ENCODE peak calls at places on chromosomes 12 and 14, in four cellular contexts. F, E, T and W are unnamed samples.

GRCh38 chr14:50094056-50094455 is 22.3 kb downstream of the VCPKMT start:
- DNase-seq in F (no peak), E (no peak), T (no peak), W (no peak)

GRCh38 chr12:57694459-57695019 is 607 bp downstream of the OS9 start:
- DNase-seq in F (no peak), E (peak), T (no peak), W (no peak)

GRCh38 chr14:77547512-77547911 is 48.9 kb upstream of the ISM2 start:
- DNase-seq in F (no peak), E (no peak), T (no peak), W (no peak)

GRCh38 chr12:6639151-6639773 is 3.5 kb upstream of the LPAR5 start:
- DNase-seq in F (no peak), E (peak), T (no peak), W (peak)

GRCh38 chr12:14601692-14602091 is 34.0 kb upstream of the PLBD1 start:
- DNase-seq in F (no peak), E (no peak), T (no peak), W (no peak)

GRCh38 chr12:108207791-108208730 is 79.0 kb downstream of the WSCD2 start:
- DNase-seq in F (no peak), E (no peak), T (no peak), W (no peak)

GRCh38 chr14:81398196-81398891 is 1.8 kb downstream of the STON2 start:
- DNase-seq in F (no peak), E (no peak), T (no peak), W (no peak)

GRCh38 chr12:70853326-70853725 is 67.2 kb downstream of the PTPRR start:
- DNase-seq in F (no peak), E (peak), T (peak), W (no peak)

GRCh38 chr14:71783786-71784185 is 148.4 kb upstream of the RGS6 start:
- DNase-seq in F (no peak), E (no peak), T (no peak), W (no peak)

GRCh38 chr12:55675671-55676070 is 32.0 kb downstream of the ITGA7 start:
- DNase-seq in F (no peak), E (no peak), T (no peak), W (no peak)

GRCh38 chr14:59377991-59378720 is 87.0 kb downstream of the GPR135 start:
- DNase-seq in F (no peak), E (no peak), T (peak), W (peak)

GRCh38 chr12:1934068-1934467 is 15.6 kb upstream of the CACNA2D4 start:
- DNase-seq in F (no peak), E (no peak), T (no peak), W (no peak)

GRCh38 chr12:57632369-57632897 is 568 bp downstream of the B4GALNT1 start:
- DNase-seq in F (no peak), E (no peak), T (no peak), W (no peak)

GRCh38 chr14:90593254-90594040 is 196.6 kb downstream of the CALM1 start:
- DNase-seq in F (no peak), E (no peak), T (no peak), W (no peak)

GRCh38 chr12:45655753-45656152 is 73.8 kb upstream of the ARID2 start:
- DNase-seq in F (no peak), E (no peak), T (no peak), W (no peak)

GRCh38 chr12:1488908-1489381 is 105.4 kb downstream of the FBXL14 start:
- DNase-seq in F (no peak), E (no peak), T (peak), W (no peak)

GRCh38 chr12:124489915-124490583 is 77.4 kb downstream of the NCOR2 start:
- DNase-seq in F (no peak), E (no peak), T (no peak), W (peak)

GRCh38 chr12:123997033-123997822 is 24.2 kb downstream of the ZNF664 start:
- DNase-seq in F (no peak), E (no peak), T (no peak), W (no peak)

GRCh38 chr12:121803861-121804416 is at the start of gene SETD1B:
- DNase-seq in F (no peak), E (peak), T (no peak), W (peak)

GRCh38 chr14:42854061-42854460 is 1247.4 kb downstream of the LRFN5 start:
- DNase-seq in F (no peak), E (no peak), T (no peak), W (no peak)

GRCh38 chr14:106564058-106564643 is 1037.8 kb downstream of the TMEM121 start:
- DNase-seq in F (no peak), E (no peak), T (no peak), W (no peak)